ENCODE peak calls at places on chromosomes 6 and 20, in seven cellular contexts. X, A, K, V, W, S and B are unnamed samples.

GRCh38 chr6:30922447-30922852 is 8.4 kb downstream of the VARS2 start:
- DNase-seq in X (no peak), A (no peak), K (no peak), V (no peak), W (no peak), S (no peak), B (no peak)

GRCh38 chr6:16761469-16762264 is 407 bp upstream of the ATXN1 start:
- DNase-seq in X (peak; percentile 96), A (peak; percentile 95), K (peak; percentile 70), V (peak; percentile 75), W (peak; percentile 74), S (peak; percentile 89), B (peak; percentile 89)

GRCh38 chr6:5866547-5867051 is 140.1 kb downstream of the NRN1 start:
- DNase-seq in X (no peak), A (no peak), K (no peak), V (no peak), W (no peak), S (peak; percentile 27), B (no peak)

GRCh38 chr6:96015321-96015790 is 418 bp upstream of the FUT9 start:
- DNase-seq in X (peak; percentile 61), A (peak; percentile 59), K (no peak), V (no peak), W (no peak), S (no peak), B (peak; percentile 81)

GRCh38 chr6:149488815-149489214 is 4.0 kb upstream of the ZC3H12D start:
- DNase-seq in X (no peak), A (no peak), K (no peak), V (no peak), W (no peak), S (no peak), B (no peak)

GRCh38 chr6:124955108-124955851 is 7.0 kb upstream of the RNF217 start:
- DNase-seq in X (no peak), A (no peak), K (no peak), V (peak; percentile 27), W (no peak), S (no peak), B (no peak)

GRCh38 chr20:15528386-15529111 is 1044.7 kb downstream of the KIF16B start:
- DNase-seq in X (no peak), A (no peak), K (no peak), V (no peak), W (no peak), S (no peak), B (no peak)

GRCh38 chr20:56393133-56393472 is 658 bp downstream of the CSTF1 start:
- DNase-seq in X (no peak), A (no peak), K (no peak), V (no peak), W (no peak), S (no peak), B (no peak)

GRCh38 chr6:31903957-31904356 is 2.1 kb upstream of the ZBTB12 start:
- DNase-seq in X (no peak), A (no peak), K (no peak), V (no peak), W (no peak), S (no peak), B (no peak)

GRCh38 chr6:22250486-22250885 is 46.4 kb downstream of the PRL start:
- DNase-seq in X (no peak), A (no peak), K (peak; percentile 19), V (no peak), W (no peak), S (no peak), B (no peak)

GRCh38 chr6:3750324-3751018 is 1.0 kb downstream of the PXDC1 start:
- DNase-seq in X (peak; percentile 92), A (peak; percentile 96), K (no peak), V (peak; percentile 25), W (no peak), S (peak; percentile 88), B (peak; percentile 87)

GRCh38 chr20:57570145-57570850 is 9.4 kb downstream of the PCK1 start:
- DNase-seq in X (peak; percentile 22), A (no peak), K (no peak), V (no peak), W (no peak), S (no peak), B (no peak)

GRCh38 chr6:153511896-153512496 is 380.9 kb upstream of the RGS17 start:
- DNase-seq in X (no peak), A (no peak), K (no peak), V (peak; percentile 19), W (peak; percentile 8), S (peak; percentile 7), B (no peak)

GRCh38 chr6:42925248-42925857 is 3.9 kb upstream of the CNPY3 start:
- DNase-seq in X (no peak), A (peak; percentile 83), K (no peak), V (no peak), W (no peak), S (no peak), B (no peak)

GRCh38 chr6:49454787-49455709 is 8.0 kb downstream of the MMUT start:
- DNase-seq in X (no peak), A (no peak), K (no peak), V (no peak), W (no peak), S (no peak), B (no peak)

GRCh38 chr6:12275084-12275483 is 15.1 kb upstream of the EDN1 start:
- DNase-seq in X (no peak), A (no peak), K (no peak), V (peak; percentile 28), W (no peak), S (no peak), B (no peak)

GRCh38 chr20:38135641-38136420 is 29.2 kb downstream of the TGM2 start:
- DNase-seq in X (peak; percentile 70), A (no peak), K (no peak), V (no peak), W (no peak), S (no peak), B (no peak)

GRCh38 chr6:33297956-33298772 is 578 bp downstream of the RGL2 start:
- DNase-seq in X (peak; percentile 90), A (peak; percentile 88), K (no peak), V (peak; percentile 91), W (peak; percentile 80), S (peak; percentile 84), B (peak; percentile 61)

DNA sequence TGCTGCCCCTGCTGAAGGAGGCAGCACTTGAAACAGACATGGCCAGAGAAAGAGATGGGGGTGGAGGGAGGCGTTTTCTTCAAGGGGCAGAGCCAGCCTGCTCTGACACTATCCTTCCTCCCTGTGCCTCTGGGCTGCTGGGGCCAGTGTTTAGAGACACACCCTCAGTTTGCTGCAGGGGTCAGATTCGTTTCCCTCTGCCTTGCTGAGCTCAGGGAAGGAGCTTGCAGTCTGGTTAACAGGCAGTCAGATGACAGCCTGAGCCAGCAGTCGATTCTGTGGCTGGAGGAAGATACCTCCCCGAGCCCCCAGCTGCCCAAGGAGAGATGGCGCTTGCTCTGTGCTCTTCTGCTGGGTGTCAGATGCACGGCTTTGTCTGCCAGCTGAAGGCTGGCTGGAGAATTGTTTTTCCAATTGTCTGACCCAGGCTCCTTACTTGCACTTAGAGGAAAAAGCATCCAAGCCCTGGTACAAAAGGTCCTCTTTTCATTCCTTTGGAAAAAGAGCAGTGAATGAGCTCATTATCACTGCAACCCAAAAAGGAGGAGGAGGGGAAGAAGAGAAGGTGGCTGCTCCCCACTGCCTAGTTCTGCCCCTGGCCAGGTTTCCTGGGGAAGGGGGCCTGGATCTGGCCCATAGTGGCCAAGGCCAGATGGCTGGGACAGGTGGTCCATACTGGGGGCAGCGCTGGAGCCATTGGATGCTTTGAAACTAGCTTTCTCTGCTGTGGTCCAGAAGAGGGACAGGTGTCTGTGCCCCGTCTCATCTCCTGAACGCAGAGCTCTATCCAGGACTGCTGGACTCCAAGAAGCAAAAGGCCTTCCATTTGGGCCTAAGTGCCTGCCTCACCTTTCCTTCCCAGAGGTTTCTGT is 88.2 kb downstream of the TCP11 start:
- DNase-seq in X (no peak), A (no peak), K (no peak), V (no peak), W (no peak), S (no peak), B (no peak)
- TF ChIP-seq POLR2AphosphoS5 in X (peak; percentile 73), A (no peak), K (no peak), V (no peak), W (no peak), S (peak; percentile 8), B (no peak)

DNA sequence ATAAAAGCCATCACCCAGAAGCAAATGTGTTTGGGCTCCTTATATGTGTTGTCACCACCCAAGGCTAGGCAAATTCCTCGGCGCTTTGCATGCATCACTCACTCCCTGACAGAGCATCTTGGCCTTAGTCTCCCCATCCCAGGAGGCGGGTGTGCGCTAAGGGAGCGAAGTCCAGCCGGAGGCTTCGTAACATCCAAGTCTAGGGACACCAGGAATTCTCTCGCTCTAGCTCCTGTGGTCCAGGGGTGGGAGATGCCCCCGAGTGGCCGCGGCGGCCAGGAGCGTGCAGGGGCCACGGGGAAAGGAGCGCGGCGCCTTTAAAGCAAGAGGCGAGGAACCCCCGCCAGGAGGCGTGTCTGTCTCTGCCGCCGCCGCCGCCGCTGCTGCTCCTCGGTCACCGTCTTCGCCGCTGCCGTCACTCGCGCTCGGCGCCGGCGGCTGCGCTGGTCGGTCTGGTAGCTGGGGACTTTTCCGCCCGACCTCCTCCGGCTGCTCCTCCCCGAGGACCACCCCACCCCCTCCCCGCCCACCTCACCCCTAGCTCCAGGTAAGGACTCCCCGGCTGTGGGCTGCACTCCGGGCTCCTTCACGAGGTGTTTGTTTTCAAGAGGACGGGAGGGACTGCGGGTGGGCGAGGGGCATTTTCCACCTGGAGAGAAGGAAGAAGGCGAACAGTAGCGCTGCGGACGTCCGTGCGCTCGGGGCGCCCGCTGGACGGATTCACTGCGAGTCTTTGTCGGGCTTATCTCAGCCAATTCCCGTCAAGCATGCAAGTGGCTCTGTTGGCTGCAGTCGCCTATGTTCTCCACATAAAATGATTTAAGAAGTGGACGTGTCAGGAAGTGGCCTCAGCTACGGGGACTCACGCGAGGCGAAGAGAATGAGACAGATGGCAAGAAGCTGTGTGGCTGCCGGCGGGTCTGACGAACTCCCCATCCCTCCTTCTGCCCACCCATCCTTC is at the start of gene GRIK2:
- DNase-seq in X (no peak), A (peak; percentile 84), K (no peak), V (peak; percentile 30), W (no peak), S (peak; percentile 42), B (no peak)
- TF ChIP-seq POLR2A in X (no peak), A (no peak), K (no peak), V (no peak), W (no peak), S (no peak), B (no peak)

GRCh38 chr20:63202021-63202420 is 13.9 kb downstream of the YTHDF1 start:
- DNase-seq in X (no peak), A (no peak), K (no peak), V (no peak), W (no peak), S (no peak), B (no peak)

GRCh38 chr20:63202811-63203526 is 13.0 kb downstream of the YTHDF1 start:
- DNase-seq in X (no peak), A (no peak), K (no peak), V (no peak), W (no peak), S (no peak), B (no peak)

GRCh38 chr20:63206878-63207277 is 9.1 kb downstream of the YTHDF1 start:
- DNase-seq in X (no peak), A (no peak), K (no peak), V (no peak), W (no peak), S (no peak), B (no peak)

GRCh38 chr20:63205896-63206295 is 10.0 kb downstream of the YTHDF1 start:
- DNase-seq in X (no peak), A (peak; percentile 36), K (no peak), V (no peak), W (no peak), S (no peak), B (no peak)

GRCh38 chr20:63204362-63204761 is 11.6 kb downstream of the YTHDF1 start:
- DNase-seq in X (no peak), A (no peak), K (no peak), V (no peak), W (no peak), S (no peak), B (no peak)
- TF ChIP-seq POLR2AphosphoS5 in X (no peak), A (no peak), K (no peak), V (no peak), W (no peak), S (no peak), B (no peak)

GRCh38 chr6:39812853-39813533 is 20.8 kb downstream of the DAAM2 start:
- DNase-seq in X (no peak), A (no peak), K (no peak), V (no peak), W (no peak), S (no peak), B (no peak)
- TF ChIP-seq POLR2A in X (no peak), A (no peak), K (no peak), V (no peak), W (no peak), S (no peak), B (no peak)